ENCODE peak calls at places on chromosomes 13 and 19, in seven cellular contexts. I is activated CD8-positive, alpha-beta memory T cell treated with anti-CD3 and anti-CD28 coated beads for 24 hours; V is hippocampal formation; R is effector memory CD4-positive, alpha-beta T cell; B is iPS-NIHi11; X is right lobe of liver; H is NB4. M is an unnamed sample.

GRCh38 chr19:16226878-16227836 is 29.4 kb downstream of the AP1M1 start:
- DNase-seq in I (no peak), V (no peak), R (no peak), B (no peak), X (no peak), H (no peak), M (no peak)

GRCh38 chr13:108315955-108316354 is 46.4 kb downstream of the TNFSF13B start:
- DNase-seq in I (no peak), V (no peak), R (no peak), B (no peak), X (no peak), H (no peak), M (no peak)

GRCh38 chr19:9044449-9044848 is 34.2 kb upstream of the MUC16 start:
- DNase-seq in I (no peak), V (no peak), R (no peak), B (no peak), X (no peak), H (no peak), M (no peak)

GRCh38 chr19:16541526-16542044 is 652 bp downstream of the CHERP start:
- DNase-seq in I (no peak), V (no peak), R (no peak), B (no peak), X (no peak), H (no peak), M (no peak)

GRCh38 chr13:44648392-44649117 is 72.4 kb upstream of the TSC22D1 start:
- DNase-seq in I (no peak), V (no peak), R (no peak), B (peak), X (no peak), H (peak), M (no peak)

GRCh38 chr19:50975766-50976165 is 6.4 kb upstream of the KLK6 start:
- DNase-seq in I (no peak), V (no peak), R (no peak), B (peak), X (no peak), H (no peak), M (peak)

GRCh38 chr13:28705734-28706133 is 13.0 kb downstream of the SLC46A3 start:
- DNase-seq in I (no peak), V (peak), R (no peak), B (no peak), X (no peak), H (no peak), M (no peak)

GRCh38 chr13:97478247-97478646 is 44.3 kb downstream of the RAP2A start:
- DNase-seq in I (no peak), V (no peak), R (no peak), B (peak), X (no peak), H (no peak), M (no peak)

GRCh38 chr19:3534375-3535234 is 4.4 kb upstream of the TEKTIP1 start:
- DNase-seq in I (no peak), V (no peak), R (no peak), B (no peak), X (no peak), H (no peak), M (no peak)

GRCh38 chr13:27295096-27295495 is 24.5 kb downstream of the RASL11A start:
- DNase-seq in I (no peak), V (no peak), R (no peak), B (no peak), X (no peak), H (no peak), M (no peak)

GRCh38 chr13:23557043-23557442 is 13.2 kb upstream of the TNFRSF19 start:
- DNase-seq in I (no peak), V (no peak), R (no peak), B (no peak), X (no peak), H (no peak), M (no peak)

GRCh38 chr13:30576528-30576927 is 41.2 kb upstream of the USPL1 start:
- DNase-seq in I (peak), V (no peak), R (peak), B (no peak), X (no peak), H (peak), M (peak)

GRCh38 chr19:42333975-42334696 is 8.7 kb downstream of the MEGF8 start:
- DNase-seq in I (no peak), V (no peak), R (no peak), B (no peak), X (no peak), H (no peak), M (no peak)

GRCh38 chr13:27283906-27284523 is 13.4 kb downstream of the RASL11A start:
- DNase-seq in I (no peak), V (peak), R (no peak), B (no peak), X (no peak), H (peak), M (no peak)

GRCh38 chr19:47240996-47241918 is 10.3 kb upstream of the BBC3 start:
- DNase-seq in I (peak), V (no peak), R (peak), B (peak), X (no peak), H (peak), M (peak)

GRCh38 chr13:102814025-102814607 is 15.2 kb downstream of the BIVM start:
- DNase-seq in I (no peak), V (no peak), R (no peak), B (no peak), X (no peak), H (no peak), M (no peak)

M was measured in NCI-H226.